ENCODE peak calls at places on chromosome 2, in five cellular contexts. T, G, E, L and M are unnamed samples.

GRCh38 chr2:111698743-111699554 is 185.0 kb downstream of the ANAPC1 start:
- DNase-seq in T (peak), G (peak), E (no peak), L (peak), M (peak)

GRCh38 chr2:190950566-190950991 is 63.4 kb downstream of the STAT1 start:
- DNase-seq in T (no peak), G (no peak), E (no peak), L (no peak), M (no peak)

GRCh38 chr2:33291278-33292013 is 185.0 kb upstream of the RASGRP3 start:
- DNase-seq in T (peak), G (no peak), E (no peak), L (no peak), M (peak)

GRCh38 chr2:46970334-46971288 is 55.0 kb upstream of the MCFD2 start:
- DNase-seq in T (peak), G (peak), E (no peak), L (no peak), M (no peak)

GRCh38 chr2:14330884-14331283 is 301.6 kb upstream of the LRATD1 start:
- DNase-seq in T (no peak), G (no peak), E (no peak), L (no peak), M (no peak)

GRCh38 chr2:9071032-9071431 is 67.5 kb upstream of the MBOAT2 start:
- DNase-seq in T (peak), G (no peak), E (no peak), L (peak), M (peak)

GRCh38 chr2:179543361-179543901 is 278.8 kb upstream of the SESTD1 start:
- DNase-seq in T (peak), G (no peak), E (no peak), L (no peak), M (no peak)

GRCh38 chr2:204899983-204900382 is 354.7 kb downstream of the PARD3B start:
- DNase-seq in T (no peak), G (no peak), E (no peak), L (no peak), M (no peak)

GRCh38 chr2:20571231-20571630 is 79.7 kb downstream of the HS1BP3 start:
- DNase-seq in T (no peak), G (no peak), E (no peak), L (no peak), M (no peak)

GRCh38 chr2:112985090-112985489 is 7.3 kb downstream of the IL36G start:
- DNase-seq in T (no peak), G (no peak), E (no peak), L (no peak), M (no peak)

GRCh38 chr2:175063741-175064140 is 58.6 kb upstream of the CHN1 start:
- DNase-seq in T (peak), G (no peak), E (no peak), L (no peak), M (no peak)

GRCh38 chr2:220528180-220528579 is 900.8 kb downstream of the SLC4A3 start:
- DNase-seq in T (peak), G (no peak), E (no peak), L (no peak), M (no peak)

GRCh38 chr2:231933916-231934401 is 7.8 kb upstream of the NPPC start:
- DNase-seq in T (peak), G (peak), E (no peak), L (no peak), M (no peak)

GRCh38 chr2:159755788-159756187 is 42.2 kb downstream of the CD302 start:
- DNase-seq in T (peak), G (no peak), E (no peak), L (no peak), M (peak)

GRCh38 chr2:240638517-240639160 is 13.4 kb downstream of the GPR35 start:
- DNase-seq in T (no peak), G (no peak), E (no peak), L (no peak), M (no peak)

GRCh38 chr2:55090702-55091101 is 40.5 kb upstream of the RTN4 start:
- DNase-seq in T (peak), G (no peak), E (no peak), L (no peak), M (no peak)

GRCh38 chr2:239889641-239890055 is 135.5 kb downstream of the NDUFA10 start:
- DNase-seq in T (no peak), G (no peak), E (no peak), L (no peak), M (no peak)

GRCh38 chr2:218501665-218502064 is 66.5 kb downstream of the USP37 start:
- DNase-seq in T (peak), G (no peak), E (no peak), L (no peak), M (no peak)

GRCh38 chr2:30475542-30475941 is 28.5 kb downstream of the LCLAT1 start:
- DNase-seq in T (no peak), G (no peak), E (no peak), L (no peak), M (no peak)

GRCh38 chr2:175180701-175181103 is 808 bp downstream of the ATP5MC3 start:
- DNase-seq in T (peak), G (peak), E (peak), L (no peak), M (no peak)

GRCh38 chr2:35298493-35298892 is 1057.1 kb upstream of the CRIM1 start:
- DNase-seq in T (peak), G (no peak), E (no peak), L (no peak), M (peak)

GRCh38 chr2:204321910-204322765 is 223.1 kb upstream of the PARD3B start:
- DNase-seq in T (peak), G (no peak), E (no peak), L (peak), M (no peak)

GRCh38 chr2:164903944-164904343 is 51.4 kb downstream of the SLC38A11 start:
- DNase-seq in T (no peak), G (no peak), E (no peak), L (no peak), M (no peak)

GRCh38 chr2:150643106-150643730 is 155.8 kb upstream of the RND3 start:
- DNase-seq in T (peak), G (no peak), E (no peak), L (no peak), M (no peak)

GRCh38 chr2:150647943-150648342 is 160.5 kb upstream of the RND3 start:
- DNase-seq in T (no peak), G (no peak), E (no peak), L (no peak), M (no peak)

GRCh38 chr2:150644298-150645067 is 157.0 kb upstream of the RND3 start:
- DNase-seq in T (peak), G (no peak), E (no peak), L (no peak), M (no peak)

DNA sequence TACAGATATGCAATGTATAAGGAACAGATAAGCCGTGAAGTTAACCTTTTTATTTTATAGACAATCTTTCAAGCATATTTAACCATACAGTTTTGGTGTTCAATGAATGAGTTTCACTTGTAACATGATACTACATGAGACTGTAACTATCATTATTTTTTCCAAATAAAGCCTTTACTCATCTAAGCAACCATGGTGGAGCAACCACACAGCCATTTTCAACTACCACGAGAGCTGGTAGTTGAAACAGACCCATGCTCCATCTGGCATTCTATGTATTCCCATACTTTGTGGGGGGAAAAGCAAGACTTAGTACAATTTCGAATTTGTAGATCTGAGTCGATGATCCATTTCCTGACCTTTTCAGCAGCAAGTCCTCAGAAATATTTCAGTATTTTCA is 159.3 kb upstream of the RND3 start:
- DNase-seq in T (no peak), G (no peak), E (no peak), L (no peak), M (no peak)
- TF ChIP-seq CTCF in T (no peak), G (no peak), E (no peak), L (no peak), M (no peak)

GRCh38 chr2:68467077-68467960 is at the start of the genes APLF and FBXO48:
- DNase-seq in T (peak), G (peak), E (peak), L (peak), M (peak)

GRCh38 chr2:68466778-68467076 is 367 bp downstream of the FBXO48 start:
- DNase-seq in T (no peak), G (no peak), E (no peak), L (no peak), M (no peak)

GRCh38 chr2:68464651-68465050 is 2.4 kb downstream of the FBXO48 start:
- DNase-seq in T (no peak), G (no peak), E (no peak), L (no peak), M (no peak)

GRCh38 chr2:68465081-68465916 is 1.8 kb downstream of the FBXO48 start:
- DNase-seq in T (peak), G (no peak), E (no peak), L (no peak), M (no peak)

DNA sequence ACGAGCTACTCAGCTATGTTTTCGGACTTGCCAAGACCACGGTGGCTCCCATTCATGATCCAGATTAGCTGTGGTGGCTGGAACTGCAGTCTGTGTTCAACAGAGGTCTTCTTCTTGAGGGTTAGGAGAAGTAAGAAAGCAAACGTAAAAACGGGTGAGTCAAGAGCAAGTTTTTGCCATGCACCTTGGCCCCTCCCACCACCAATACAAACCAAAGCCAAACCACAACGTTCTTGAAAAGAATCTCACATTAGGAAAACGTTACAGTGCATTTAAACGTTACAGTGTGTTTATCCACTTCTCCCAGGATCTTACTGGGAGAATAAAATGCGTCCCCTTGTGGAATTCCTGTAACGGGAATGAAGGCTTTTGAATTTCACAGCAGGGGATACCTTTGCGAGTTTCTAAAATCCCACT is 725 bp downstream of the FBXO48 start:
- DNase-seq in T (peak), G (no peak), E (no peak), L (no peak), M (no peak)
- TF ChIP-seq CTCF in T (peak), G (peak), E (no peak), L (no peak), M (peak)

DNA sequence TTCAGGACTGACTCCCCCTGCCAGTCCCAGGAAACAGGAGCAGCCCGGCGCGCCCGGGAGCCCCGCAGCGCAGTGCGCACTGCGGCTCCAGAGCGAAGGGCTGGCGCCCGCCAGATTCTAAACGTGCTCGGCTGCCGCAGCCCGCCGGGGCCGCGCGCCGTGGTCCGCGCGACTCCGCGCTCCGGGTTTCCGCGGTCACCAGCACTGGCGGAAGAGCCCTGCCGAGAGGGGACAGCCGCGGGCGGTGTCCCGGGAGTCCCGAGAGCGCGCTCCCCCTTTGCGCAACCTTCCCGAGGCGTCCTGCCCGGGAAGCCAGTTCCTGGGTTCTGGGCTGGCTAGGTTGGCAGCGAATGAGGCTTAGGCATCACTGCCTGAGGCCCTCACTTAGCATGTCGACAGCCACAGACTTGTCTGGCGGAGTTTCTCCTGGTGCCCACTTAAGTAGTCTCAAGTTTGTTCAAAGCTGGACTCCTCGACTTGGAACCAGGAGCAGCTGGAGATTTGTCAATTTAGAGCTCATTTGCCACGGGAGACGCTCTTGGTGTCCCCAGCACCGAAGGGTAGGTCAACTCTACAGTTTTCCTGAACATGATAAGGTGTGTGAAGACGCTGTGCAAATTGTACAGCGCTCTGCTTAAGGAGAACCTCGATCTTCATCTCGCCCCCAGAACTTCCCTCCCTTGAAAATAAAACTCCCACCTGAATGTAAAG is 1.5 kb upstream of the VSNL1 start:
- DNase-seq in T (peak), G (peak), E (peak), L (no peak), M (no peak)
- TF ChIP-seq CTCF in T (no peak), G (no peak), E (no peak), L (no peak), M (no peak)

GRCh38 chr2:238277695-238278094 is 10.7 kb downstream of the PER2 start:
- DNase-seq in T (no peak), G (no peak), E (no peak), L (no peak), M (no peak)
- TF ChIP-seq CTCF in T (no peak), G (no peak), E (peak), L (no peak), M (peak)

DNA sequence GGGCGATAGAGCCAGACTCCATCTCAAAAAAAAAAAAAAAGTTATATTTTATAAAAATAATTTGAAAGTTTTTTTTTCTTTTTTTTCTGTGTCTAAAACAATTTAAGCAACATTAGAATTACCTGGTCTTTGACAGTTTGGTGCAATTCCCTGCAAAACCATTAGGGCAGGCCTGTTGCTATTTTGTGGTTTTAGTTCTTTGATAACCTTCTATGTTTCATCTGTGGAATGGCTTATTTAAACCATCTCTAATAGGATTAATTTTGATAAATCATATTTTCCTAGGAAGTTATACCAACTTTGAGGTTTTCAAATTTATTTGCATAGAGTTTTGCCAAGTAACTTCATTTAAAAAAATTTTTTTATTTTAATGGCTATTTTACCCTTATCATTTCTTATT is 141.2 kb upstream of the TWIST2 start:
- DNase-seq in T (no peak), G (no peak), E (no peak), L (no peak), M (no peak)
- TF ChIP-seq CTCF in T (peak), G (peak), E (peak), L (peak), M (peak)

DNA sequence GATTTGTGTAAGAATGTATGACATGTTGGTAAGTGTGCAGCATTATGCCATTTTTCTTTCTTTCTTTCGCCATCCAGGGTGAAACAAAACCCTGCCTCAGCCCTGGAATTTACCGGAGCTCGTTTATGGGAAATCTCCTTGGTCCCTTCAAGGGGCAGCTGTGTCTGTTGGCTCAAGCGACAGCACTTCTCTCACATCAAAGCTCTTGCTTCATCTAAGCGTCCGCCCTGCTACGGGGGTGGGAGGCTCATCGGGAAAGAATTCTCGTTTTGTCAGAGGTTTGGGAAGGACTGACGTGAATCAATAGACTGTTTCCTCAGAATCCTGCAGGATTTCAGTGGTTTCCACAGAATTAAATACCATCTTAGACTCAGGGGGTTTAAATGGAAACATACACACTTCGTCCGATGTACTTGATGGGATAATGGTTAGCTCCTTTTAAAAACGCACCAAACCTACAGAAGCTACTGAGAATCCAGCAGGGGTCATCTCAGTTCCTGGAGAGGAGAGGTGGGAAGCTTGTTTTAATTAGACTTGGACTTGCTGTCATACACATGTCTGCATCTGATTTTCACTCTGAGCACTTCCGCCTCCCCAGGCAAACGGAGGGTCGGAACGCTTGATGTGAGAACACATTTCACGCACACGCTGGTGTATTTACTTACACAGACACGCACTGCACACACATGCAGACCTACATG is 91.5 kb downstream of the ASB1 start:
- DNase-seq in T (no peak), G (no peak), E (no peak), L (peak), M (no peak)
- TF ChIP-seq CTCF in T (no peak), G (no peak), E (no peak), L (peak), M (no peak)

DNA sequence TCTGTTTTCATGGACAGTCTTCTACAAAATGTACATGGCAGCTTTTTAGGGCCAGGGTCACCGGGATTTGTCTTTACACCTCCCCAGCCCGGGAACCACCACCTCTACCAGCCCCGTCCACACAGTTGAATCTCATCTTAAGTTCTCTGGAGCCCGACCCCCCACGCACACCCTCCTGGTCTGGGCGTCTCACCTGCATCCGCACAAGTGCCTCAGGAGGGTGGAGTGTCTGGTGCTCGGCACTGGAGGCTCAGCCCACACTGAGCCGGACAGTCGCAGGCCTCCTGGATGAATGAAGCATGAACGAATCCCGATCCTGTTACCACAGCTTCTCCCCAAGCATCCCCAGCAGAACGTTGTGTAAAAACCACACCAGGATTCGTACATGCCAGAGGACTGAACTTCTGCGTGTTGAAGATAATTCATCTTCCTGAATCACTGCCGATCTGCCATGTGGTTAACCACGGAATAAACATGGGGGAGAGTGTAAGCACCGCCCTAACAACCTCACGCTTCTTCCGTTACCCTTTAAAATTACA is 162.0 kb downstream of the RTP5 start:
- DNase-seq in T (peak), G (no peak), E (no peak), L (peak), M (peak)
- TF ChIP-seq CTCF in T (no peak), G (no peak), E (no peak), L (no peak), M (no peak)

DNA sequence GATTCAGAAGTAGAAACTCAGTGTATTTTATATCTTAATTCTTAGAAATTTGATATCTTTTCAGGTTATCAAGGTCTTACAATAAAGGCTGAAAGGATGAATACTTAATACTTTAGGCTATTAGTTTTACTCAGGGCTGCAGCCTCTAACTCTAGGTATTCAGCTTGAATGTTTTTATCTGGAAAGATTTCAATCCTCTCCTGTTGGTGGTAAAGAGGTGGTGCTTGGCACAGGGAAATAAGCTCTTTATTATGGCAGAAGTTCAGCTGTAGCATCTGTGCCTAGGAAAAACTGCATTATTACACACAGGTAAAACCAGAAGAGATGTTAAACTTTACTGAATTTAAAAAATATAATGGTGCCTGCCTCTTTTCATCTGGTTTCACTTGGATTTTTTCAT is 11.1 kb downstream of the ACVR2A start:
- DNase-seq in T (no peak), G (no peak), E (no peak), L (no peak), M (no peak)
- TF ChIP-seq CTCF in T (no peak), G (no peak), E (peak), L (no peak), M (no peak)